ENCODE peak calls at places on chromosomes 3 and 15, in four cellular contexts. B is bronchial epithelial cell, E is sciatic nerve, K is kidney epithelial cell. Q is an unnamed sample.

GRCh38 chr3:156702367-156702766 is 28.0 kb downstream of the TIPARP start:
- DNase-seq in B (no peak), E (no peak), K (no peak), Q (no peak)

GRCh38 chr3:104628185-104628789 is 738.4 kb upstream of the ALCAM start:
- DNase-seq in B (peak; percentile 75), E (no peak), K (peak; percentile 14), Q (peak; percentile 91)

GRCh38 chr3:175374705-175375104 is 515.6 kb downstream of the NAALADL2 start:
- DNase-seq in B (no peak), E (no peak), K (no peak), Q (no peak)

GRCh38 chr15:51093865-51094605 is 671 bp downstream of the TNFAIP8L3 start:
- DNase-seq in B (no peak), E (peak; percentile 64), K (no peak), Q (no peak)

GRCh38 chr3:167653750-167654149 is at the start of gene WDR49:
- DNase-seq in B (no peak), E (no peak), K (no peak), Q (no peak)

GRCh38 chr3:41808618-41809017 is 153.3 kb downstream of the ULK4 start:
- DNase-seq in B (no peak), E (no peak), K (no peak), Q (no peak)

GRCh38 chr3:155682437-155682836 is 62.4 kb downstream of the PLCH1 start:
- DNase-seq in B (no peak), E (no peak), K (no peak), Q (no peak)

GRCh38 chr15:35289029-35289617 is 204.0 kb upstream of the NANOGP8 start:
- DNase-seq in B (peak; percentile 64), E (no peak), K (no peak), Q (peak; percentile 74)

GRCh38 chr15:59335197-59335786 is 37.4 kb downstream of the MYO1E start:
- DNase-seq in B (no peak), E (no peak), K (no peak), Q (no peak)

GRCh38 chr3:158991146-158991705 is 189.4 kb downstream of the MFSD1 start:
- DNase-seq in B (peak; percentile 55), E (no peak), K (no peak), Q (peak; percentile 80)

GRCh38 chr15:98804057-98804380 is 155.7 kb downstream of the IGF1R start:
- DNase-seq in B (no peak), E (no peak), K (no peak), Q (peak; percentile 14)

GRCh38 chr3:150097588-150097890 is 126.8 kb upstream of the PFN2 start:
- DNase-seq in B (peak; percentile 81), E (no peak), K (no peak), Q (peak; percentile 58)

GRCh38 chr3:121165397-121165837 is 257.4 kb downstream of the STXBP5L start:
- DNase-seq in B (no peak), E (no peak), K (no peak), Q (peak; percentile 66)

GRCh38 chr3:130601662-130602061 is 84.7 kb downstream of the COL6A6 start:
- DNase-seq in B (peak; percentile 52), E (no peak), K (no peak), Q (peak; percentile 11)

GRCh38 chr3:177589921-177590336 is 392.6 kb upstream of the TBL1XR1 start:
- DNase-seq in B (peak; percentile 99), E (no peak), K (peak; percentile 99), Q (peak; percentile 96)

GRCh38 chr15:28289694-28290463 is 32.1 kb downstream of the HERC2 start:
- DNase-seq in B (no peak), E (no peak), K (no peak), Q (no peak)

GRCh38 chr15:69749797-69750196 is 297.2 kb downstream of the RPLP1 start:
- DNase-seq in B (peak; percentile 12), E (no peak), K (no peak), Q (peak; percentile 40)

GRCh38 chr3:33167284-33167683 is 51.3 kb downstream of the SUSD5 start:
- DNase-seq in B (no peak), E (no peak), K (no peak), Q (no peak)

GRCh38 chr15:42547926-42548257 is 701 bp downstream of the LRRC57 start:
- DNase-seq in B (peak; percentile 44), E (no peak), K (no peak), Q (no peak)

GRCh38 chr3:86229086-86229774 is 761.7 kb downstream of the VGLL3 start:
- DNase-seq in B (no peak), E (no peak), K (no peak), Q (no peak)

GRCh38 chr3:27378331-27378730 is 9.1 kb upstream of the NEK10 start:
- DNase-seq in B (no peak), E (no peak), K (no peak), Q (no peak)

GRCh38 chr3:134066539-134067310 is 37.0 kb upstream of the SLCO2A1 start:
- DNase-seq in B (no peak), E (no peak), K (no peak), Q (no peak)

GRCh38 chr3:16839271-16840110 is 45.3 kb upstream of the PLCL2 start:
- DNase-seq in B (no peak), E (no peak), K (no peak), Q (no peak)

GRCh38 chr15:39171944-39172368 is 408.9 kb upstream of the THBS1 start:
- DNase-seq in B (peak; percentile 98), E (peak; percentile 76), K (peak; percentile 92), Q (peak; percentile 98)

GRCh38 chr3:9915252-9916141 is 1.4 kb upstream of the IL17RC start:
- DNase-seq in B (peak; percentile 23), E (peak; percentile 87), K (no peak), Q (peak; percentile 78)

GRCh38 chr3:14124223-14124614 is 451 bp downstream of the CHCHD4 start:
- DNase-seq in B (no peak), E (peak; percentile 83), K (no peak), Q (peak; percentile 43)

GRCh38 chr3:36075491-36075890 is 304.8 kb upstream of the STAC start:
- DNase-seq in B (no peak), E (no peak), K (peak; percentile 35), Q (peak; percentile 83)

GRCh38 chr3:149315694-149316093 is 17.7 kb downstream of the TM4SF18 start:
- DNase-seq in B (no peak), E (no peak), K (no peak), Q (no peak)

GRCh38 chr15:75723847-75724660 is 11.4 kb upstream of the CSPG4 start:
- DNase-seq in B (peak; percentile 91), E (peak; percentile 96), K (peak; percentile 78), Q (peak; percentile 27)

GRCh38 chr15:90686435-90687218 is 30.5 kb upstream of the BLM start:
- DNase-seq in B (no peak), E (no peak), K (no peak), Q (no peak)

GRCh38 chr15:36495464-36495863 is 84.0 kb upstream of the CDIN1 start:
- DNase-seq in B (no peak), E (no peak), K (no peak), Q (no peak)

GRCh38 chr15:68192117-68192516 is 13.0 kb downstream of the CALML4 start:
- DNase-seq in B (no peak), E (no peak), K (no peak), Q (no peak)

GRCh38 chr3:47096955-47097354 is 67.0 kb downstream of the SETD2 start:
- DNase-seq in B (peak; percentile 43), E (no peak), K (peak; percentile 34), Q (peak; percentile 46)

GRCh38 chr3:183896184-183896583 is 11.5 kb upstream of the PARL start:
- DNase-seq in B (no peak), E (no peak), K (no peak), Q (no peak)

GRCh38 chr3:127750226-127751031 is 71.9 kb downstream of the MGLL start:
- DNase-seq in B (peak; percentile 91), E (peak; percentile 42), K (peak; percentile 90), Q (peak; percentile 79)

GRCh38 chr3:165855581-165855980 is 18.4 kb upstream of the BCHE start:
- DNase-seq in B (peak; percentile 98), E (no peak), K (no peak), Q (peak; percentile 68)

GRCh38 chr3:123949606-123950005 is 11.4 kb downstream of the CCDC14 start:
- DNase-seq in B (peak; percentile 29), E (no peak), K (no peak), Q (no peak)

Q was measured in PC-3.